ENCODE peak calls at places on chromosomes 3 and 15, in eight cellular contexts. Z is NCI-H1694 treated with DMSO at 0.1 percent for 48 hours; J is spleen; B is left ventricle myocardium inferior; Y is iPS-NIHi11; N is activated T-cell treated with anti-CD3 and anti-CD28 coated beads for 1 hour; I is stimulated activated CD4-positive, alpha-beta T cell treated with anti-CD3 and anti-CD28 coated beads, Interleukin-1b, Interleukin-23, amount 100 ng/mL, for 24 hours; E is activated CD4-positive, alpha-beta T cell treated with anti-CD3 and anti-CD28 coated beads, Interleukin-2, amount 10 ng/mL, durations not matched to agents 7 days and 5 days. O is an unnamed sample.

GRCh38 chr3:108453541-108454057 is 56.8 kb downstream of the MYH15 start:
- DNase-seq in Z (no peak), J (no peak), B (no peak), Y (no peak), N (no peak), I (no peak), E (no peak), O (no peak)

GRCh38 chr3:29282431-29283296 is 1.8 kb downstream of the RBMS3 start:
- DNase-seq in Z (no peak), J (no peak), B (no peak), Y (no peak), N (no peak), I (no peak), E (no peak), O (no peak)

GRCh38 chr3:13215940-13216546 is 142.8 kb upstream of the IQSEC1 start:
- DNase-seq in Z (no peak), J (no peak), B (no peak), Y (no peak), N (no peak), I (no peak), E (no peak), O (no peak)

GRCh38 chr3:3089017-3089416 is 21.2 kb downstream of the IL5RA start:
- DNase-seq in Z (no peak), J (no peak), B (no peak), Y (no peak), N (no peak), I (no peak), E (no peak), O (no peak)

GRCh38 chr3:137583256-137583655 is 180.9 kb upstream of the SOX14 start:
- DNase-seq in Z (no peak), J (no peak), B (no peak), Y (no peak), N (no peak), I (no peak), E (no peak), O (no peak)

GRCh38 chr3:113275876-113276580 is 64.7 kb downstream of the BOC start:
- DNase-seq in Z (no peak), J (no peak), B (peak), Y (peak), N (no peak), I (no peak), E (no peak), O (no peak)

GRCh38 chr3:10387881-10388621 is 67.1 kb upstream of the SEC13 start:
- DNase-seq in Z (no peak), J (peak), B (no peak), Y (no peak), N (no peak), I (no peak), E (no peak), O (no peak)

GRCh38 chr3:152436707-152437615 is 168.2 kb downstream of the MBNL1 start:
- DNase-seq in Z (no peak), J (no peak), B (no peak), Y (no peak), N (no peak), I (no peak), E (no peak), O (no peak)

GRCh38 chr3:52742418-52743041 is 28.2 kb downstream of the NEK4 start:
- DNase-seq in Z (peak), J (no peak), B (no peak), Y (peak), N (no peak), I (no peak), E (peak), O (no peak)

GRCh38 chr3:71423151-71423906 is 160.2 kb downstream of the FOXP1 start:
- DNase-seq in Z (peak), J (no peak), B (peak), Y (no peak), N (no peak), I (no peak), E (no peak), O (no peak)

GRCh38 chr3:8648873-8649741 is 4.5 kb upstream of the SSUH2 start:
- DNase-seq in Z (no peak), J (peak), B (no peak), Y (no peak), N (no peak), I (no peak), E (no peak), O (no peak)

GRCh38 chr15:67821784-67822451 is 3.4 kb upstream of the SKOR1 start:
- DNase-seq in Z (no peak), J (peak), B (no peak), Y (peak), N (no peak), I (no peak), E (no peak), O (no peak)

GRCh38 chr3:5195605-5196004 is 8.1 kb downstream of the EDEM1 start:
- DNase-seq in Z (no peak), J (no peak), B (no peak), Y (no peak), N (no peak), I (no peak), E (peak), O (no peak)

GRCh38 chr3:61936344-61936937 is 375.1 kb downstream of the PTPRG start:
- DNase-seq in Z (no peak), J (no peak), B (no peak), Y (peak), N (no peak), I (no peak), E (peak), O (no peak)

GRCh38 chr3:184230603-184231528 is 1.5 kb downstream of the VWA5B2 start:
- DNase-seq in Z (no peak), J (no peak), B (no peak), Y (peak), N (no peak), I (no peak), E (no peak), O (no peak)

GRCh38 chr15:68609618-68610017 is 30.8 kb downstream of the CORO2B start:
- DNase-seq in Z (no peak), J (no peak), B (peak), Y (no peak), N (no peak), I (no peak), E (no peak), O (peak)

GRCh38 chr15:60134609-60135008 is 130.5 kb downstream of the FOXB1 start:
- DNase-seq in Z (no peak), J (no peak), B (no peak), Y (no peak), N (no peak), I (no peak), E (no peak), O (no peak)

GRCh38 chr3:10547841-10548783 is 42.7 kb upstream of the ATP2B2 start:
- DNase-seq in Z (no peak), J (no peak), B (no peak), Y (no peak), N (no peak), I (no peak), E (peak), O (peak)

GRCh38 chr15:71748327-71748726 is 62.0 kb upstream of the NR2E3 start:
- DNase-seq in Z (no peak), J (no peak), B (no peak), Y (no peak), N (no peak), I (no peak), E (no peak), O (no peak)

GRCh38 chr15:90681480-90681879 is 35.7 kb upstream of the BLM start:
- DNase-seq in Z (no peak), J (no peak), B (no peak), Y (no peak), N (no peak), I (no peak), E (no peak), O (no peak)

GRCh38 chr3:195956577-195956976 is 48.2 kb upstream of the TNK2 start:
- DNase-seq in Z (no peak), J (no peak), B (no peak), Y (no peak), N (no peak), I (no peak), E (no peak), O (no peak)

O was measured in ureter.